ENCODE peak calls at places on chromosomes 3 and 15, in four cellular contexts. One of them, this sample, is unnamed. For H3K27me3, the result is how much of the 10 kb centered on the place peaks cover.

GRCh38 chr3:40720351-40720750 is 195.6 kb downstream of the ZNF621 start:
- DNase-seq in Panc1: no peak
- DNase-seq in fibroblast of lung: no peak
- DNase-seq in heart right ventricle: no peak
- DNase-seq in this sample: no peak

GRCh38 chr3:9111349-9112265 is 137.8 kb downstream of the SRGAP3 start:
- DNase-seq in fibroblast of lung: no peak
- DNase-seq in heart right ventricle: peak
- DNase-seq in Panc1: no peak
- DNase-seq in this sample: peak

GRCh38 chr15:53880353-53880752 is 97.9 kb upstream of the UNC13C start:
- DNase-seq in Panc1: no peak
- DNase-seq in fibroblast of lung: no peak
- DNase-seq in heart right ventricle: no peak
- DNase-seq in this sample: no peak

GRCh38 chr15:57237282-57237642 is 139.0 kb upstream of the CGNL1 start:
- DNase-seq in heart right ventricle: no peak
- DNase-seq in fibroblast of lung: no peak
- DNase-seq in Panc1: no peak
- DNase-seq in this sample: no peak

GRCh38 chr3:31695280-31696008 is 162.7 kb downstream of the STT3B start:
- DNase-seq in heart right ventricle: no peak
- DNase-seq in Panc1: no peak
- DNase-seq in fibroblast of lung: no peak
- DNase-seq in this sample: no peak

GRCh38 chr3:126446791-126447190 is 28.9 kb downstream of the ZXDC start:
- DNase-seq in fibroblast of lung: peak
- DNase-seq in Panc1: no peak
- DNase-seq in heart right ventricle: no peak
- DNase-seq in this sample: no peak

GRCh38 chr15:74808073-74808839 is 4.4 kb upstream of the LMAN1L start:
- DNase-seq in fibroblast of lung: peak
- DNase-seq in heart right ventricle: peak
- DNase-seq in Panc1: no peak
- DNase-seq in this sample: peak

GRCh38 chr15:76298986-76299385 is 12.3 kb downstream of the ETFA start:
- DNase-seq in heart right ventricle: no peak
- DNase-seq in Panc1: no peak
- DNase-seq in fibroblast of lung: no peak
- DNase-seq in this sample: no peak

GRCh38 chr3:20572473-20572872 is 386.5 kb upstream of the SGO1 start:
- DNase-seq in fibroblast of lung: no peak
- DNase-seq in Panc1: no peak
- DNase-seq in heart right ventricle: no peak
- DNase-seq in this sample: no peak

GRCh38 chr15:85457392-85457968 is 77.1 kb downstream of the AKAP13 start:
- DNase-seq in fibroblast of lung: no peak
- DNase-seq in heart right ventricle: no peak
- DNase-seq in Panc1: no peak
- DNase-seq in this sample: no peak

GRCh38 chr3:31704651-31705179 is 172.0 kb downstream of the STT3B start:
- DNase-seq in Panc1: no peak
- DNase-seq in fibroblast of lung: peak
- DNase-seq in heart right ventricle: peak
- DNase-seq in this sample: peak

GRCh38 chr3:55595420-55595819 is 108.3 kb upstream of the WNT5A start:
- DNase-seq in heart right ventricle: no peak
- DNase-seq in Panc1: no peak
- DNase-seq in fibroblast of lung: no peak
- DNase-seq in this sample: no peak

GRCh38 chr15:59140422-59141226 is 35.7 kb downstream of the CCNB2 start:
- DNase-seq in heart right ventricle: no peak
- DNase-seq in fibroblast of lung: no peak
- DNase-seq in Panc1: no peak
- DNase-seq in this sample: no peak

GRCh38 chr3:56894912-56895431 is 93.2 kb upstream of the ARHGEF3 start:
- DNase-seq in heart right ventricle: no peak
- DNase-seq in Panc1: no peak
- DNase-seq in fibroblast of lung: peak
- DNase-seq in this sample: no peak

GRCh38 chr3:145721273-145721805 is 439.6 kb downstream of the PLOD2 start:
- DNase-seq in Panc1: no peak
- DNase-seq in heart right ventricle: no peak
- DNase-seq in fibroblast of lung: no peak
- DNase-seq in this sample: no peak

GRCh38 chr3:134525293-134525692 is 39.4 kb downstream of the CEP63 start:
- DNase-seq in heart right ventricle: no peak
- DNase-seq in fibroblast of lung: no peak
- DNase-seq in Panc1: no peak
- DNase-seq in this sample: no peak

GRCh38 chr15:30042556-30042955 is 40.2 kb upstream of the GOLGA8J start:
- DNase-seq in Panc1: no peak
- DNase-seq in fibroblast of lung: peak
- DNase-seq in heart right ventricle: no peak
- DNase-seq in this sample: no peak

GRCh38 chr15:95712785-95713184 is 617.7 kb upstream of the NR2F2 start:
- DNase-seq in heart right ventricle: no peak
- DNase-seq in Panc1: no peak
- DNase-seq in fibroblast of lung: peak
- DNase-seq in this sample: no peak

GRCh38 chr3:34035775-34036174 is 237.3 kb downstream of the PDCD6IP start:
- DNase-seq in Panc1: no peak
- DNase-seq in heart right ventricle: no peak
- DNase-seq in fibroblast of lung: no peak
- DNase-seq in this sample: no peak

DNA sequence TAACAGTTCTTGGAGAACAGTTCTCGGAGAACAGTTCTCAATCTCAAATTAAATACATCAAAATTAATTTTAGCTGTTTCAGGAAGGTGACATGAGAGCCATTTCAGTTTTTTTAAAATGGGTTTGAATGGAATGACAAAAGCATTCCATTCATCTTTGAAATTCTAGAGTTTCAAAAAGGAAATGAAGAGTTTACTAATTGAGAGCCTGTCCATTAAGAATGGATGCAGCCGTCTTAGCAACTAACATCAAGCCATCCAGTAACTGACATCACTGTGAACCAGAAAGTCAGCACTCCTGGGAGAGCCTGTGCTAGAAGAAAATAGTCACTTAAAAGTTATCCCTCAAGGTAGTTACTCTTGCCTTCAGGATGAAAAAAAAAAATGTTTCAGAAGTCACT is 47.0 kb upstream of the FSTL1 start:
- DNase-seq in heart right ventricle: no peak
- DNase-seq in fibroblast of lung: no peak
- DNase-seq in Panc1: no peak
- DNase-seq in this sample: no peak
- TF ChIP-seq CTCF in heart right ventricle: no peak
- TF ChIP-seq CTCF in fibroblast of lung: no peak
- TF ChIP-seq CTCF in Panc1: no peak
- TF ChIP-seq CTCF in this sample: no peak

DNA sequence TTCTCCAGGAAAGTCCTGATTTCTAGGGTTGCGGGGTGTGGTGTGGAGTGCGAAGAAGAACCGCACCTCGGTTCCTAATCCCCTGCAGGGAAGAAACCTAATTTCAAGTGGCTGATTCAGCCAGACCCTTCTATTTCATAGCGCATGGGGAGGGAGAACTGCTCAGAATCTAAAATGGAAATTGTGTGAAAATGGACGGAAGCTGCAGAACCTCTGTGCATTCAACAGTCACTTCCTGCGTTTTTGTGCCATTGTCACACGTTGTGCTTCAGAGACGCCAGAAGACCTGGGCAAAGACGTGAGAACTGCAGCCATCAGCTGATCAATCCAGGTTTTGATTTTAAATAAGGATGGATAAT is 1.2 kb downstream of the SIDT1 start:
- DNase-seq in heart right ventricle: no peak
- DNase-seq in fibroblast of lung: no peak
- DNase-seq in Panc1: no peak
- DNase-seq in this sample: no peak
- H3K27me3 ChIP-seq in heart right ventricle: under half
- H3K27me3 ChIP-seq in fibroblast of lung: under half
- H3K27me3 ChIP-seq in Panc1: half or more
- H3K27me3 ChIP-seq in this sample: under half

GRCh38 chr3:170132335-170132734 is 49.2 kb downstream of the PHC3 start:
- DNase-seq in heart right ventricle: no peak
- DNase-seq in fibroblast of lung: peak
- DNase-seq in Panc1: no peak
- DNase-seq in this sample: no peak

GRCh38 chr3:170128977-170129431 is 52.5 kb downstream of the PHC3 start:
- DNase-seq in heart right ventricle: no peak
- DNase-seq in fibroblast of lung: peak
- DNase-seq in Panc1: peak
- DNase-seq in this sample: no peak

GRCh38 chr3:170128259-170128976 is 53.1 kb downstream of the PHC3 start:
- DNase-seq in Panc1: no peak
- DNase-seq in fibroblast of lung: peak
- DNase-seq in heart right ventricle: no peak
- DNase-seq in this sample: no peak

GRCh38 chr3:170130532-170130931 is 51.0 kb downstream of the PHC3 start:
- DNase-seq in heart right ventricle: no peak
- DNase-seq in fibroblast of lung: peak
- DNase-seq in Panc1: no peak
- DNase-seq in this sample: no peak
- H3K27ac ChIP-seq in heart right ventricle: no peak
- H3K27ac ChIP-seq in fibroblast of lung: no peak
- H3K27ac ChIP-seq in Panc1: peak
- H3K27ac ChIP-seq in this sample: no peak

GRCh38 chr3:105322570-105323273 is 44.0 kb upstream of the ALCAM start:
- DNase-seq in heart right ventricle: no peak
- DNase-seq in fibroblast of lung: no peak
- DNase-seq in Panc1: no peak
- DNase-seq in this sample: no peak
- TF ChIP-seq CTCF in heart right ventricle: no peak
- TF ChIP-seq CTCF in fibroblast of lung: no peak
- TF ChIP-seq CTCF in Panc1: no peak
- TF ChIP-seq CTCF in this sample: no peak

This sample was measured in heart left ventricle.